ENCODE peak calls at places on chromosome 13, in nine cellular contexts. T is IMR-90, I is breast epithelium, Q is GM23248, P is neural progenitor cell, Y is trophoblast cell, E is neuronal stem cell, S is fibroblast of pulmonary artery, N is endothelial cell of umbilical vein. F is an unnamed sample.

GRCh38 chr13:44758595-44759221 is 182.6 kb upstream of the TSC22D1 start:
- DNase-seq in E (no peak), T (peak), S (peak), N (peak), I (no peak), Y (peak), Q (peak), P (no peak), F (no peak)

GRCh38 chr13:39499580-39499979 is 103.4 kb downstream of the LHFPL6 start:
- DNase-seq in E (no peak), P (no peak), Y (no peak), T (no peak), S (no peak), I (no peak), N (no peak), Q (no peak), F (no peak)

GRCh38 chr13:94617389-94618000 is 15.8 kb downstream of the GPR180 start:
- DNase-seq in Q (peak), Y (peak), I (no peak), E (peak), P (no peak), T (no peak), N (peak), S (peak), F (peak)

GRCh38 chr13:51632643-51633357 is 48.5 kb downstream of the WDFY2 start:
- DNase-seq in S (no peak), Q (peak), I (no peak), N (no peak), T (no peak), Y (peak), E (peak), P (peak), F (peak)

GRCh38 chr13:107675847-107676550 is 539.3 kb downstream of the LIG4 start:
- DNase-seq in S (no peak), I (no peak), N (no peak), P (no peak), T (no peak), Y (peak), E (no peak), Q (no peak), F (no peak)

GRCh38 chr13:91817250-91817649 is 418.8 kb downstream of the GPC5 start:
- DNase-seq in Y (no peak), Q (peak), E (no peak), T (peak), S (peak), I (no peak), N (peak), P (no peak), F (no peak)

GRCh38 chr13:21735621-21736401 is 64.9 kb downstream of the FGF9 start:
- DNase-seq in I (no peak), Y (no peak), N (no peak), S (no peak), E (no peak), Q (peak), P (no peak), T (no peak), F (no peak)

GRCh38 chr13:100738176-100738855 is 63.7 kb upstream of the TMTC4 start:
- DNase-seq in Y (no peak), S (no peak), I (no peak), T (no peak), E (no peak), N (no peak), P (no peak), Q (no peak), F (peak)

GRCh38 chr13:89465366-89465765 is 1794.2 kb downstream of the SLITRK5 start:
- DNase-seq in E (no peak), N (no peak), S (peak), I (no peak), Q (peak), T (no peak), P (peak), Y (no peak), F (no peak)

GRCh38 chr13:51942189-51942588 is 69.1 kb downstream of the ATP7B start:
- DNase-seq in S (no peak), P (no peak), N (no peak), T (no peak), Q (no peak), Y (no peak), I (no peak), E (no peak), F (no peak)

GRCh38 chr13:63117710-63118109 is 1702.1 kb upstream of the PCDH20 start:
- DNase-seq in P (no peak), I (no peak), Y (no peak), S (no peak), E (no peak), Q (no peak), T (no peak), N (no peak), F (no peak)

GRCh38 chr13:63107163-63107935 is 1691.7 kb upstream of the PCDH20 start:
- DNase-seq in N (no peak), T (peak), S (peak), E (no peak), Y (no peak), P (no peak), Q (no peak), I (no peak), F (no peak)

GRCh38 chr13:63110431-63110830 is 1694.8 kb upstream of the PCDH20 start:
- DNase-seq in E (no peak), N (no peak), P (no peak), I (no peak), Y (no peak), S (no peak), Q (no peak), T (peak), F (no peak)

GRCh38 chr13:63112799-63113395 is 1697.2 kb upstream of the PCDH20 start:
- DNase-seq in S (no peak), E (no peak), Q (no peak), T (no peak), Y (no peak), P (no peak), N (no peak), I (no peak), F (no peak)
- H3K4me3 ChIP-seq in S (no peak), E (no peak), Q (no peak), T (no peak), Y (no peak), P (no peak), N (no peak), I (no peak), F (no peak)

GRCh38 chr13:29693297-29693945 is 97.9 kb upstream of the SLC7A1 start:
- DNase-seq in P (no peak), E (no peak), S (no peak), T (no peak), N (no peak), Q (no peak), I (peak), Y (peak), F (no peak)

GRCh38 chr13:29698106-29698505 is 102.6 kb upstream of the SLC7A1 start:
- DNase-seq in P (no peak), S (no peak), I (no peak), T (no peak), E (no peak), N (no peak), Y (no peak), Q (no peak), F (no peak)

DNA sequence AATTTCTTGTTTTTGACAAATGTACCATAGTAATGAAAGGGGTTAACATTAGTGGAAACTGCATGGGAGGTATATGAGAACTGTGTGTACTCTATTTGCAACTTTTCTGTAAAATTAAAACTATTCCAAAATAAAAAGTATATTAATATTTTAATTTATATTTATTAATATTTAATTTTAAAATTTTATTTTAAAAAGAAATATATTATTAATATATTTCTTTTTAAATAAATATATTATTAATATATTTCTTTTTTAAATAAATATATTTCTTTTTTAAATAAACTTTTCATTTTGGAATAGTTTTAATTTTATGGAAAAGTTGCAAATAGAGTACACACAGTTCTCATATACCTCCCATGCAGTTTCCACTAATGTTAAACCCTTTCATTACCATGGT is 101.1 kb upstream of the SLC7A1 start:
- DNase-seq in E (no peak), Q (no peak), N (no peak), I (no peak), P (no peak), S (no peak), T (no peak), Y (no peak), F (no peak)
- H3K4me3 ChIP-seq in E (no peak), Q (no peak), N (no peak), I (no peak), P (no peak), S (no peak), T (no peak), Y (no peak), F (no peak)

DNA sequence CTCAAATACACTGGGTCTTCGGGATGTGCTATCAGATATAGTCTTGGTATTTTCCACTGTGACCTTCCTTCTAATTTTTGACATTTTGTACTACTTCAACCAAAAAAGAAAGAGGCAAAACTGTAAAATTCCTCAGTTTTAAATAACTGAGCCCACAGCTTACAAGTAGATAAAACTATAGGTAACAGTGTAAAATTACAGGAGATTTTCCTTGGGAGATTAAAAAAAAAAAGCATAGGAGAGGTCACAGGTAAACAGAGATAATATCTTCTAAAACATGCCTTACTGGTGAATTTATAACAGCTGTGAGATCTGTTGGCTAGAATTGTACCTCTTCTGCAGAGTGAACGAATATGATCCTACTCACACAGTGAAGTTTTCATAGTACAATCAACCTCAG is 7.1 kb downstream of the ZC3H13 start:
- DNase-seq in S (no peak), P (no peak), E (no peak), T (no peak), Y (peak), N (no peak), I (no peak), Q (no peak), F (no peak)
- H3K4me3 ChIP-seq in S (no peak), P (no peak), E (no peak), T (no peak), Y (no peak), N (no peak), I (no peak), Q (no peak), F (peak)

DNA sequence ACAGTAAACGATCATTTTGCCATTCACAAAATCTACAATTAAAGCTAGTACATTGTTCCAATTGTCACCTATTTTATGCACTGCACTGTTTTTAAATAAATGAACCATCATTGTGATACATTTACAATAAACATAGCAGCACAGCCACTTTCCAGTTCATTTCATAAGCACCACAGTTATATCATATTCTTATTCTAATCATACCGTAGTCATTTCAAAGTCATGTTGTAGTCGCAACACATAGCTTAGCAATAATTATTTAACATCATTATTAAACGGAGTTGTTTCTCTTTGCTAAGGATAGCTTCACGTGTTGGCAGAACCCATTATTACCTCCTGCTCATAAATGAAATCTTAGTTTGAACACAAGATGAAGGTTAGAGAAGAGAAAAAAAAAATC is 2.2 kb upstream of the PCDH9 start:
- DNase-seq in E (no peak), S (no peak), I (no peak), T (no peak), Q (no peak), P (no peak), N (no peak), Y (no peak), F (no peak)
- H3K4me3 ChIP-seq in E (no peak), S (no peak), I (no peak), T (no peak), Q (no peak), P (no peak), N (no peak), Y (no peak), F (no peak)

GRCh38 chr13:41528021-41528420 is 70.7 kb downstream of the RGCC start:
- DNase-seq in E (no peak), N (no peak), I (no peak), S (no peak), P (no peak), T (no peak), Q (no peak), Y (no peak), F (no peak)
- H3K4me3 ChIP-seq in E (no peak), N (no peak), I (no peak), S (no peak), P (no peak), T (no peak), Q (no peak), Y (no peak), F (no peak)